ENCODE peak calls at places on chromosomes 1 and 21, in five cellular contexts. Q is IMR-90, O is mesendoderm, N is H1, R is neuronal stem cell. G is an unnamed sample.

GRCh38 chr1:3530086-3530930 is 75.8 kb downstream of the ARHGEF16 start:
- DNase-seq in Q (no peak), O (peak; percentile 48), N (peak; percentile 62), R (no peak), G (no peak)

GRCh38 chr1:26820784-26821269 is 5.7 kb upstream of the ZDHHC18 start:
- DNase-seq in Q (no peak), O (no peak), N (no peak), R (no peak), G (no peak)

GRCh38 chr1:117753652-117754051 is 147.8 kb downstream of the TENT5C start:
- DNase-seq in Q (peak; percentile 85), O (no peak), N (no peak), R (no peak), G (peak; percentile 60)

GRCh38 chr1:242224426-242224825 is 225.5 kb upstream of the MAP1LC3C start:
- DNase-seq in Q (no peak), O (no peak), N (no peak), R (no peak), G (no peak)

GRCh38 chr1:183306317-183307042 is 111.7 kb downstream of the NMNAT2 start:
- DNase-seq in Q (no peak), O (peak; percentile 55), N (no peak), R (no peak), G (peak; percentile 10)

GRCh38 chr1:53326598-53327182 is 1.2 kb downstream of the LRP8 start:
- DNase-seq in Q (no peak), O (peak; percentile 67), N (no peak), R (peak; percentile 35), G (peak; percentile 53)

GRCh38 chr1:89125571-89126233 is at the start of gene GBP2:
- DNase-seq in Q (peak; percentile 85), O (peak; percentile 19), N (no peak), R (no peak), G (peak; percentile 94)

GRCh38 chr21:43865471-43866181 is 603 bp downstream of the AGPAT3 start:
- DNase-seq in Q (peak; percentile 15), O (no peak), N (peak; percentile 56), R (no peak), G (peak; percentile 58)

DNA sequence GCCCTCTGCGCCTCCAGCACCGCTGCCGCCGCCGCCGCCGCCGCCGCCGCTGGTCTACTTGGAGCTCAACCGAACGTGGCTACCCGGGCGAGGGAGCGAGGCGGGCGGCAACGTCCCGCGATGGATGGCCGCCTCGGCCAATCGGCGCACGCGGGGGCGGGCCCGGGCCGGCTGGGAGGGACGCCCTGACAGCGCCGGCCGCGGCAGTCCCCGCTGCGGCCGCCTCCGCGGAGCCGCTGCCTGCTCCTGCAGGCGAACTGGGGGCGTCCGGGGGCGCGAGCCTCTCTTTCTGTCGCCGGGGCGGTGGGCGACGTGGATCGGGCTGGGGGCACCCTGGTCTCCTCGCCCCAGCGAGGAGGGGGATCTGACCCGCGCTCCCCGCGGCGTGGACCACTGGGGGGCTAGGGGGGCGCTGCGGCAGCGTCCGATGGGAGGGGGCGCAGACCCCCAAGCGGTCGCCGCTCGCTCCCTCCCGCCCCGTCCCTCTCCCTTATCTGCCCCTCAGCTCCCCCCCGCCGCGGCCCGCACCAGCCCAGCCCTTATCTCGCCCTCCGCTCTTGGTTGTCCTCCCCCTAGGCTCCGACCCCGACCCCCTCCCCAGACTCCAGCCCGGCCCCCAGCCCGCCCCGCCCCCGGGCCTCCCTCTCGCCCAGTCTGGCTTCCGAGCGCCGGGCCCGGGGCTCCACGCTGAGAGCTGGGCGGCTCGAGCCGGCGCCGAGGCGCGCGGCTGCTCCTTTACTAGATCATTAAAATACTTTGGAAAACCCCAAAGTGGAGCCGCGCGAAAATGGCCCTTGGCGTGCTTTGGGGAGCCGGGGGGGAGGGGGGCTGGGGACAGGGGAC is at the start of gene SSBP3:
- DNase-seq in Q (peak; percentile 88), O (peak; percentile 97), N (peak; percentile 96), R (peak; percentile 95), G (peak; percentile 93)
- H4K8ac ChIP-seq in Q (peak within 1 kb of the TSS; percentile 64), O (no peak within 1 kb of the TSS), N (peak within 1 kb of the TSS; percentile 97), R (no peak within 1 kb of the TSS), G (peak within 1 kb of the TSS; percentile 91)

GRCh38 chr1:203592156-203592555 is 34.5 kb upstream of the ATP2B4 start:
- DNase-seq in Q (peak; percentile 42), O (peak; percentile 97), N (peak; percentile 71), R (peak; percentile 56), G (peak; percentile 50)

GRCh38 chr1:203593143-203593542 is 33.5 kb upstream of the ATP2B4 start:
- DNase-seq in Q (no peak), O (no peak), N (no peak), R (no peak), G (no peak)

GRCh38 chr1:203591626-203592025 is 35.0 kb upstream of the ATP2B4 start:
- DNase-seq in Q (no peak), O (no peak), N (no peak), R (no peak), G (no peak)

GRCh38 chr1:203593723-203594122 is 32.9 kb upstream of the ATP2B4 start:
- DNase-seq in Q (peak; percentile 72), O (peak; percentile 74), N (peak; percentile 63), R (no peak), G (peak; percentile 96)

DNA sequence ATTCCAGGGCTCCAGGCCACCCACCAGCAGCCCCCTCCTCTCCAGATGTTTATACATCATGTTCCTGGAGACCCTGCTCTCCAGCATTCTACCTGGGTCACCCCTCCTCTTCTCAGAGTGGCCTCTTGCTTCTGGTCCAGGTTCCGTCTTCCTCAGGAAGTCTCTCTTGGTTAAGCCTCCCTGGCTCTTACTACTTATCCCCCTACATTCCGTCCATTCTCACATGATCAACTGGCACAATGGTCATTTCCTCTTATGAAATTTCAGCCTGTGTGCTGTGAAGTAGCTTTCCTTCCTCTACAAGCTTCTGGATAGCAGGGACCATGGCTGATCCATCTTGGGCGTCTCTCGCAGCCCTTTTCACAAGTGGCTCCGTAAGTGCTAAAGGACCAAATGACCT is 33.9 kb upstream of the ATP2B4 start:
- DNase-seq in Q (peak; percentile 54), O (peak; percentile 61), N (no peak), R (no peak), G (peak; percentile 75)
- H3K79me1 ChIP-seq in Q (no peaks in the 10 kb centered on the region), O (no peaks in the 10 kb centered on the region), N (no peaks in the 10 kb centered on the region), R (no peaks in the 10 kb centered on the region), G (no peaks in the 10 kb centered on the region)

GRCh38 chr1:156897078-156897825 is 3.7 kb downstream of the PEAR1 start:
- DNase-seq in Q (peak; percentile 67), O (no peak), N (no peak), R (no peak), G (peak; percentile 86)
- H2BK5ac ChIP-seq in Q (peak overlapping the region; percentile 92), O (no peak overlapping the region), N (peak overlapping the region; percentile 16), R (peak overlapping the region; percentile 75), G (peak overlapping the region; percentile 67)

DNA sequence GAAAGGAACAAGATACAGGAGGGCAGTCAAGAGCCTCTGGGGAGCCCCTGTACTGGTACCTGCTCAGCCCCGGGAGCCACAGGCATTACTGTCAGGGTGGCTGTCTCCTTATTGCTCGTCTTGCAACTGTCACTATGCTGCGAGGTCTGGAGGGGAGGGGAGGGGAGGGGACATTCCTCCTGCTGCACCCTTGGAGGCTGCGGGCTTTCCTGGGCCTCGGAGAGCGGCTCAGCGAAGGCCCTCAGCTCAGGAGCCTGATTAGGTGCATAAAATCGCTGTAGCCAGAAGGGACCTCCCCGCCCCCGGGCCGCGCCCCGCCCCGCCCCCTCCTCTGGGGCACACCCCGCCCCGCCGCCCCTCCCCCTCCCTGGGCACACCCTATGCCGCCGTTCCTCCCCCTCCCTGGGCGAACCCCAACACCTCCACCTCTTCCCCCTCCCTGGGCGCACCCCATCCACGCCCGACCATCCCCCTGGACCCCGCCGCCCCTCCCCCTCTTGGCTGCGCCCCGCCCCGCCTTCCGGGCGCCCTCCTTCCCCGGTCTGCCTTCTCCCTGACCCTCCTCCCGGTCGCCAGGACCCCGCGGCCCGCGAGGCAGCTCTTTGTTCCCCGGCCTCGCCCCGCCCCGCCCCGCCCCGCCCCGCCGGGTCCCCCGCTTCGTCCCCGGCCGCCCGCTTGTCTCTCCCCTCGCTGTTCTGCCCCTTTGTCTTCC is 35.5 kb downstream of the CACHD1 start:
- DNase-seq in Q (no peak), O (peak; percentile 93), N (peak; percentile 81), R (peak; percentile 65), G (no peak)
- H4K8ac ChIP-seq in Q (no peak overlapping the region), O (no peak overlapping the region), N (peak overlapping the region; percentile 38), R (no peak overlapping the region), G (peak overlapping the region; percentile 80)

GRCh38 chr1:31651766-31652165 is 7.1 kb upstream of the PEF1 start:
- DNase-seq in Q (no peak), O (no peak), N (no peak), R (no peak), G (no peak)

GRCh38 chr1:31648190-31648589 is 3.5 kb upstream of the PEF1 start:
- DNase-seq in Q (no peak), O (no peak), N (no peak), R (no peak), G (peak; percentile 64)

GRCh38 chr1:31651025-31651424 is 6.3 kb upstream of the PEF1 start:
- DNase-seq in Q (peak; percentile 59), O (no peak), N (no peak), R (no peak), G (no peak)

GRCh38 chr1:31648633-31649032 is 4.0 kb upstream of the PEF1 start:
- DNase-seq in Q (no peak), O (peak; percentile 37), N (no peak), R (no peak), G (no peak)

GRCh38 chr1:31650161-31650560 is 5.5 kb upstream of the PEF1 start:
- DNase-seq in Q (no peak), O (no peak), N (no peak), R (no peak), G (no peak)
- H3K79me1 ChIP-seq in Q (peaks cover 11% of the 10 kb centered on the region), O (no peaks in the 10 kb centered on the region), N (no peaks in the 10 kb centered on the region), R (no peaks in the 10 kb centered on the region), G (peaks cover 5% of the 10 kb centered on the region)

GRCh38 chr1:155003766-155004351 is 1.3 kb downstream of the ZBTB7B start:
- DNase-seq in Q (peak; percentile 38), O (peak; percentile 72), N (peak; percentile 76), R (no peak), G (peak; percentile 58)
- H2BK5ac ChIP-seq in Q (peak overlapping the region; percentile 91), O (peak overlapping the region; percentile 75), N (peak overlapping the region; percentile 99), R (peak overlapping the region; percentile 97), G (peak overlapping the region; percentile 68)